ENCODE peak calls at places on chromosomes 7 and 10, in seven cellular contexts. J is H9; Z is AG08395; A is effector memory CD8-positive, alpha-beta T cell; I is kidney; V is fibroblast of lung; O is Peyer's patch. F is an unnamed sample.

GRCh38 chr7:27095897-27096755 is at the start of gene HOXA1:
- DNase-seq in J (peak), Z (peak), A (peak), I (peak), V (peak), O (peak), F (peak)

GRCh38 chr7:51165337-51165736 is 151.3 kb downstream of the COBL start:
- DNase-seq in J (no peak), Z (no peak), A (no peak), I (no peak), V (no peak), O (no peak), F (no peak)

GRCh38 chr7:134936893-134937520 is 49.3 kb upstream of the AGBL3 start:
- DNase-seq in J (no peak), Z (no peak), A (no peak), I (no peak), V (peak), O (no peak), F (peak)

GRCh38 chr10:97358781-97359180 is 24.3 kb upstream of the FRAT2 start:
- DNase-seq in J (no peak), Z (no peak), A (no peak), I (no peak), V (no peak), O (no peak), F (no peak)

GRCh38 chr10:3469639-3470020 is 297.0 kb upstream of the PITRM1 start:
- DNase-seq in J (no peak), Z (no peak), A (no peak), I (no peak), V (peak), O (no peak), F (no peak)

GRCh38 chr7:75866129-75866496 is 12.7 kb upstream of the RHBDD2 start:
- DNase-seq in J (no peak), Z (no peak), A (no peak), I (no peak), V (peak), O (no peak), F (no peak)

GRCh38 chr7:20249924-20250323 is 32.7 kb upstream of the MACC1 start:
- DNase-seq in J (no peak), Z (no peak), A (no peak), I (no peak), V (peak), O (no peak), F (peak)

GRCh38 chr10:12387561-12388210 is 38.3 kb downstream of the CAMK1D start:
- DNase-seq in J (no peak), Z (no peak), A (no peak), I (no peak), V (no peak), O (no peak), F (no peak)

GRCh38 chr10:24462889-24463552 is 254.1 kb downstream of the KIAA1217 start:
- DNase-seq in J (no peak), Z (no peak), A (no peak), I (no peak), V (peak), O (no peak), F (no peak)

GRCh38 chr10:125064681-125065492 is 95.5 kb downstream of the CTBP2 start:
- DNase-seq in J (no peak), Z (peak), A (no peak), I (peak), V (peak), O (no peak), F (peak)

GRCh38 chr7:92006046-92006445 is 65.4 kb downstream of the AKAP9 start:
- DNase-seq in J (no peak), Z (no peak), A (no peak), I (no peak), V (no peak), O (no peak), F (no peak)

GRCh38 chr7:48938539-48938938 is 14.2 kb downstream of the CDC14C start:
- DNase-seq in J (no peak), Z (peak), A (no peak), I (no peak), V (peak), O (no peak), F (no peak)

GRCh38 chr10:48205918-48206317 is 68.6 kb downstream of the FRMPD2 start:
- DNase-seq in J (no peak), Z (no peak), A (no peak), I (no peak), V (peak), O (no peak), F (no peak)

GRCh38 chr7:159204664-159205063 is 60.0 kb upstream of the VIPR2 start:
- DNase-seq in J (no peak), Z (no peak), A (no peak), I (no peak), V (no peak), O (no peak), F (no peak)

GRCh38 chr10:43627942-43628341 is 20.7 kb downstream of the ZNF32 start:
- DNase-seq in J (no peak), Z (no peak), A (no peak), I (no peak), V (no peak), O (no peak), F (no peak)

F was measured in iPS-NIHi11.